ENCODE peak calls at places on chromosomes 1 and 21, in eight cellular contexts. One of them, this sample, is unnamed.
A peak's percentile ranks its signal among the peaks of the same experiment; 100 is the strongest.

GRCh38 chr21:31338892-31339368 is 5.1 kb downstream of the TIAM1 start:
- DNase-seq in activated CD4-positive, alpha-beta T cell treated with anti-CD3 and anti-CD28 coated beads for 24 hours: no peak
- DNase-seq in iris pigment epithelial cell: no peak
- DNase-seq in Kasumi-1: no peak
- DNase-seq in heart left ventricle: no peak
- DNase-seq in GM04504: no peak
- DNase-seq in thoracic aorta: no peak
- DNase-seq in T follicular helper cell: no peak
- DNase-seq in this sample: no peak

GRCh38 chr1:198726455-198726854 is 87.6 kb downstream of the PTPRC start:
- DNase-seq in activated CD4-positive, alpha-beta T cell treated with anti-CD3 and anti-CD28 coated beads for 24 hours: no peak
- DNase-seq in iris pigment epithelial cell: peak; percentile 79
- DNase-seq in Kasumi-1: peak; percentile 14
- DNase-seq in heart left ventricle: no peak
- DNase-seq in GM04504: peak; percentile 8
- DNase-seq in thoracic aorta: no peak
- DNase-seq in T follicular helper cell: no peak
- DNase-seq in this sample: no peak

GRCh38 chr1:202661136-202661845 is 49.0 kb downstream of the SYT2 start:
- DNase-seq in activated CD4-positive, alpha-beta T cell treated with anti-CD3 and anti-CD28 coated beads for 24 hours: no peak
- DNase-seq in iris pigment epithelial cell: no peak
- DNase-seq in Kasumi-1: peak; percentile 13
- DNase-seq in heart left ventricle: no peak
- DNase-seq in GM04504: no peak
- DNase-seq in thoracic aorta: no peak
- DNase-seq in T follicular helper cell: no peak
- DNase-seq in this sample: no peak

GRCh38 chr1:108082741-108083562 is 117.2 kb downstream of the SLC25A24 start:
- DNase-seq in activated CD4-positive, alpha-beta T cell treated with anti-CD3 and anti-CD28 coated beads for 24 hours: no peak
- DNase-seq in iris pigment epithelial cell: no peak
- DNase-seq in Kasumi-1: peak; percentile 48
- DNase-seq in heart left ventricle: no peak
- DNase-seq in GM04504: no peak
- DNase-seq in thoracic aorta: no peak
- DNase-seq in T follicular helper cell: no peak
- DNase-seq in this sample: no peak

GRCh38 chr21:15462092-15462491 is 267.7 kb upstream of the USP25 start:
- DNase-seq in activated CD4-positive, alpha-beta T cell treated with anti-CD3 and anti-CD28 coated beads for 24 hours: no peak
- DNase-seq in iris pigment epithelial cell: no peak
- DNase-seq in Kasumi-1: no peak
- DNase-seq in heart left ventricle: no peak
- DNase-seq in GM04504: no peak
- DNase-seq in thoracic aorta: no peak
- DNase-seq in T follicular helper cell: no peak
- DNase-seq in this sample: no peak

GRCh38 chr1:233721003-233721595 is 107.2 kb downstream of the KCNK1 start:
- DNase-seq in activated CD4-positive, alpha-beta T cell treated with anti-CD3 and anti-CD28 coated beads for 24 hours: no peak
- DNase-seq in iris pigment epithelial cell: no peak
- DNase-seq in Kasumi-1: no peak
- DNase-seq in heart left ventricle: no peak
- DNase-seq in GM04504: no peak
- DNase-seq in thoracic aorta: no peak
- DNase-seq in T follicular helper cell: no peak
- DNase-seq in this sample: no peak

GRCh38 chr1:40267767-40268187 is 9.7 kb downstream of the ZMPSTE24 start:
- DNase-seq in activated CD4-positive, alpha-beta T cell treated with anti-CD3 and anti-CD28 coated beads for 24 hours: no peak
- DNase-seq in iris pigment epithelial cell: peak; percentile 92
- DNase-seq in Kasumi-1: no peak
- DNase-seq in heart left ventricle: no peak
- DNase-seq in GM04504: peak; percentile 78
- DNase-seq in thoracic aorta: no peak
- DNase-seq in T follicular helper cell: no peak
- DNase-seq in this sample: no peak

GRCh38 chr1:172499636-172500141 is 33.3 kb upstream of the SUCO start:
- DNase-seq in activated CD4-positive, alpha-beta T cell treated with anti-CD3 and anti-CD28 coated beads for 24 hours: no peak
- DNase-seq in iris pigment epithelial cell: peak; percentile 7
- DNase-seq in Kasumi-1: no peak
- DNase-seq in heart left ventricle: no peak
- DNase-seq in GM04504: no peak
- DNase-seq in thoracic aorta: no peak
- DNase-seq in T follicular helper cell: no peak
- DNase-seq in this sample: no peak